ENCODE peak calls at places on chromosomes 4 and X, in five cellular contexts. S is GM20000; F is HTR-8/SVneo; Z is aorta; C is stimulated activated CD4-positive, alpha-beta T cell treated with anti-CD3 and anti-CD28 coated beads, Interleukin-2, amount 100 ng/mL, for 48 hours. M is an unnamed sample.

GRCh38 chr4:69104719-69105275 is 8.5 kb downstream of the UGT2B7 start:
- DNase-seq in F (no peak), S (no peak), C (no peak), Z (no peak), M (no peak)

GRCh38 chrX:130108647-130109428 is 1.5 kb downstream of the ELF4 start:
- DNase-seq in F (no peak), Z (peak), S (peak), C (no peak), M (no peak)

GRCh38 chr4:166078383-166078782 is 205.3 kb downstream of the TLL1 start:
- DNase-seq in F (peak), Z (no peak), S (no peak), C (no peak), M (no peak)

GRCh38 chr4:77581724-77582123 is 23.9 kb upstream of the CXCL13 start:
- DNase-seq in Z (no peak), F (no peak), C (no peak), S (no peak), M (no peak)

GRCh38 chrX:47101206-47101605 is 23.0 kb downstream of the RGN start:
- DNase-seq in Z (no peak), S (no peak), C (no peak), F (no peak), M (no peak)

GRCh38 chrX:14899607-14900006 is 26.4 kb downstream of the MOSPD2 start:
- DNase-seq in C (no peak), F (peak), S (peak), Z (no peak), M (no peak)

GRCh38 chrX:151702021-151702714 is 6.9 kb downstream of the PRRG3 start:
- DNase-seq in F (no peak), S (no peak), C (no peak), Z (no peak), M (no peak)

GRCh38 chr4:141006236-141006802 is 127.0 kb downstream of the RNF150 start:
- DNase-seq in S (no peak), C (no peak), F (no peak), Z (no peak), M (no peak)

GRCh38 chrX:129957241-129958099 is 25.0 kb upstream of the BCORL1 start:
- DNase-seq in S (peak), Z (peak), C (peak), F (no peak), M (peak)

GRCh38 chr4:150816491-150816890 is 198.6 kb downstream of the LRBA start:
- DNase-seq in F (no peak), Z (no peak), C (no peak), S (no peak), M (no peak)

M was measured in stimulated activated effector memory CD8-positive, alpha-beta T cell treated with anti-CD3 and anti-CD28 coated beads, Interleukin-12 subunit alpha, Interleukin-12 subunit beta, amount 100 ng/mL, for 72 hours.